ENCODE peak calls at places on chromosomes 3 and 15, in five cellular contexts. R, B, G, H and P are unnamed samples. For H3K4me1, the result is how much of the 10 kb centered on the place peaks cover.

GRCh38 chr15:38192496-38192895 is 60.1 kb upstream of the SPRED1 start:
- DNase-seq in R (no peak), B (no peak), G (no peak), H (no peak), P (no peak)

GRCh38 chr3:45558431-45558830 is 36.1 kb upstream of the LIMD1 start:
- DNase-seq in R (no peak), B (no peak), G (no peak), H (no peak), P (no peak)

GRCh38 chr3:23372296-23372695 is 169.2 kb downstream of the UBE2E2 start:
- DNase-seq in R (no peak), B (no peak), G (no peak), H (no peak), P (no peak)

GRCh38 chr3:23455775-23456174 is 252.6 kb downstream of the UBE2E2 start:
- DNase-seq in R (no peak), B (no peak), G (no peak), H (no peak), P (no peak)

GRCh38 chr3:172247525-172248274 is 200.6 kb downstream of the GHSR start:
- DNase-seq in R (no peak), B (no peak), G (no peak), H (no peak), P (no peak)

GRCh38 chr3:61627768-61628185 is 66.4 kb downstream of the PTPRG start:
- DNase-seq in R (no peak), B (no peak), G (peak), H (no peak), P (no peak)

GRCh38 chr15:88391006-88391405 is 76.2 kb downstream of the MRPL46 start:
- DNase-seq in R (no peak), B (no peak), G (no peak), H (no peak), P (no peak)

GRCh38 chr3:182252802-182253201 is 540.5 kb upstream of the ATP11B start:
- DNase-seq in R (no peak), B (no peak), G (no peak), H (no peak), P (no peak)

GRCh38 chr3:59185586-59186381 is 136.0 kb upstream of the CFAP20DC start:
- DNase-seq in R (no peak), B (no peak), G (no peak), H (peak), P (no peak)

GRCh38 chr15:83174891-83175290 is 32.7 kb downstream of the HDGFL3 start:
- DNase-seq in R (no peak), B (no peak), G (no peak), H (no peak), P (no peak)

GRCh38 chr3:187066228-187066995 is 72.9 kb downstream of the RPL39L start:
- DNase-seq in R (peak), B (peak), G (no peak), H (peak), P (no peak)

GRCh38 chr3:187063286-187064081 is 75.8 kb downstream of the RPL39L start:
- DNase-seq in R (no peak), B (no peak), G (no peak), H (peak), P (no peak)

GRCh38 chr3:187062526-187063177 is 76.6 kb downstream of the RPL39L start:
- DNase-seq in R (no peak), B (no peak), G (no peak), H (no peak), P (no peak)

GRCh38 chr3:187061748-187062147 is 77.5 kb downstream of the RPL39L start:
- DNase-seq in R (no peak), B (no peak), G (no peak), H (no peak), P (no peak)

DNA sequence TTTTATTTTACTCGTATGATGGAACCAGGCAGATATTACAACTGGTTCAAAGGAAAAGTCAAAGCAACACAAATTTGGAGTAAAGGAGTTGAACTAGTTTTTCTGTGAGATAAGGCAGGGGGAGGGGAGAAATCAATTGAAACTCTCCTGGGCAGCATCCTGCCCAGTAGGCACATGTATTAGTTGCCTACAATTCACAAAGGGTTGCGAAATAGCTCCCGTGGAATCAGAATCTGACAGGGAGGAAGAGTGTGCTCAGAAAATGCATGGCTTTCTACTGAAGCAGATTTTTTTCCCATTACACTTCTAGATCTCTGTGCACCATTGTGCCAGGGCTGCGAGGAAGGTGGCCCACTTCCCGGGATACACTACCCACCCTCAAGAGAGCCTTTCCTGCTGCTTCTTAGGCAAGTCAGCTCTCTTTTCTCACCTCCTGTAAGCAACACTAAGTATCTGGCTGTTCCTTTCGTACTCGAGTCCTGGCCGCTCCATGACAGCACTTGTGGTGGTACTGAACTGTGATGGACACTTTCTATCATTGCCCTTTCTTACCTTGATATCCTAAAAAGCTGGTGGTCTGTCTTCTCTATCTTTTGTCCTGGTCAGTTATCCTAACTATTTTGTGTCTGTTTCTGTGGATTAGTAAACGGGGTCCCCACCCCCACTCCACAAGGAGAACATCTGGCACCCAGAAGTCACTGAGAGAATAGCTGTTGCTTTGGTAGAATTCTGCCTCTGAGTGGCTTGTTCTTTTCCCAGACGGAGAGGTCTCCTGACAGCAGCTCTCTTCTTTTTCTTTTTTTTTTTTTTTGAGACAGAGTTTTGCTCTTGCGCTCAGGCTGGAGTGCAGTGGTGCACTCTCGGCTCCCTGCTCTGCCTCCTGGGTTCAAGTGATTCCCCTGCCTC is 74.8 kb downstream of the RPL39L start:
- DNase-seq in R (no peak), B (no peak), G (no peak), H (no peak), P (no peak)
- H3K4me3 ChIP-seq in R (no peak), B (no peak), G (no peak), H (no peak), P (no peak)

GRCh38 chr3:141239551-141240281 is 8.1 kb downstream of the PXYLP1 start:
- DNase-seq in R (no peak), B (no peak), G (no peak), H (no peak), P (no peak)

GRCh38 chr3:141236351-141236750 is 4.7 kb downstream of the PXYLP1 start:
- DNase-seq in R (no peak), B (no peak), G (no peak), H (no peak), P (no peak)

GRCh38 chr3:141235661-141236171 is 4.1 kb downstream of the PXYLP1 start:
- DNase-seq in R (no peak), B (no peak), G (no peak), H (peak), P (no peak)

GRCh38 chr3:141240290-141241247 is 8.9 kb downstream of the PXYLP1 start:
- DNase-seq in R (no peak), B (no peak), G (no peak), H (no peak), P (no peak)

DNA sequence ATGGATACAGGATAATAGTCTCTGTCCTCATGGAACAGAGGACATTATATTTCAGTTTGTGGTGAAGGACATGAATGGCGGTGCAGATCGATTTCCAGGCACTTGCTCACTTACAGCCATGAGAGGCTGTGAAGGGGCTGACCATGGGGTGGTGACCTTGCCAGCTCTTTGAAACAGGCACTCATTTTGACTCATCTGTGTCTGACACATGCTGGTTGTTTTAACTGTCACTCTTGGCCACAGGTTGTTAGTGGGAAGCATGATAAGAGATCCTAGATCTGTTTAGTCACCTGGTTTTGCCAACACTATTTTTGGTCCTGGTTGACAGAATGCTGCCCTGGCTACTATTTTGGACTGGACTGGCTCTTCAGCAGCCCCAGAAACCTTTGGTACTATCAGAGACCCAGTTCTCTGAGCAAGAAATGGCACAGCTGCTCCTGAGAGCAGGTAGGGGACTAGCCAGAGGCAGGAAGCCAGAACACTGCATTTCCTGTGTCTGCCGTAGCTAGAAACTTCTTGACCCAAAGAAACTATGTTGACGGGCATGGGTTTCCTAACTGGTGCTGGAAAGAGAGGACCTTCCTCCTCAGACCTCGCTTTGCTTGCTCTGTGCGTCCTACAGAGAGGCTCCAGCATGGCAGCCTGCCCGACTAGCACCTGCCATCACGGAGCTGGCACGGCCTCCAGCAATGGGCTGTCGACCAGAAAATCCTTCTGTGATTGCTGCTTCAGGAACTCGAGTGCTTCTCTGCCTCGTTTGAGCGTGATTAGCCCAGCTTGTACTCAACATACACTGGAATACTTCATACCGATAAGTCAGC is 6.3 kb downstream of the PXYLP1 start:
- DNase-seq in R (no peak), B (no peak), G (peak), H (peak), P (no peak)
- H3K4me1 ChIP-seq in R (half or more), B (under half), G (under half), H (under half), P (under half)

DNA sequence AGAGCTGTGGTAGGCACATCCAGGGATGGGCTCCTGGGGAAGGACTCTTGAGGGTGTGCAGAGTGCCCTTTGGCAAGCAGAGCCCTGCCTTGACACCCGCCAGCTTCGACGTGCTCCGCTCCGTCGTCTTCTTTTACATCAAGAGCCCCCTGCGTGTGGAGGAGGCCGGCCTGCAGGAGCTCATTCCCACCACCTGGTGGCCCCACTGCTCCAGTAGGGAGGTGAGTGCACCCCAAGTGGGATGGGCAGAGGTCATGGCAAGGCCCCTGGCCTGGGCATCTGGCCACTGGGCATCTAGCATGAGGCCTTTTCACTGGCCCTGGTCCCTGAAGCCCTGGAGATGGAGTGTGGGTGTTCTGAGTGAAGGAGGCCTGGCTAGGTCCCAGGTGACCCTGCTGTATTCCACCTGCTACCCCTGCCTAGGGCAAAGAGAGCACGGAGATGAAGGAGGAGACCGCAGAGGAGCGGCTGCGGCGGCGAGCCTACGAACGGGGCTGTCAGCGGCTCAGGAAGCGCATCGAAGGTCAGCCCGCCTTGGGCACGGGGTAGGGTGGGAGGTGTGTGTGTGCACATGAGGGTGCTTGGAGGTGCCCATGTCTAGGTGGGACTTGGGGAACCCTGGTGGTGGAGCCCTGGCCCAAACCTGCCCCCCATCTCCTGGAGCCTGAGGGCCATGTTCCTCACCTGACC is 12.2 kb downstream of the RNF123 start:
- DNase-seq in R (no peak), B (peak), G (no peak), H (peak), P (no peak)
- TF ChIP-seq CTCF in R (no peak), B (peak), G (peak), H (peak), P (no peak)

GRCh38 chr3:37730383-37730782 is 131.3 kb upstream of the CTDSPL start:
- DNase-seq in R (no peak), B (no peak), G (no peak), H (no peak), P (no peak)
- H3K4me3 ChIP-seq in R (no peak), B (no peak), G (no peak), H (no peak), P (no peak)

GRCh38 chr3:123655400-123655799 is 70.5 kb upstream of the HACD2 start:
- DNase-seq in R (no peak), B (no peak), G (no peak), H (no peak), P (no peak)

GRCh38 chr3:123656691-123657090 is 71.8 kb upstream of the HACD2 start:
- DNase-seq in R (no peak), B (peak), G (no peak), H (no peak), P (peak)

GRCh38 chr3:123657111-123657510 is 72.3 kb upstream of the HACD2 start:
- DNase-seq in R (no peak), B (no peak), G (no peak), H (no peak), P (no peak)

GRCh38 chr3:123657578-123657977 is 72.7 kb upstream of the HACD2 start:
- DNase-seq in R (no peak), B (no peak), G (no peak), H (no peak), P (peak)

GRCh38 chr3:123656241-123656640 is 71.4 kb upstream of the HACD2 start:
- DNase-seq in R (no peak), B (no peak), G (no peak), H (no peak), P (no peak)
- H3K4me1 ChIP-seq in R (under half), B (under half), G (under half), H (under half), P (under half)

GRCh38 chr3:12578742-12579141 is 21.9 kb downstream of the MKRN2 start:
- DNase-seq in R (no peak), B (no peak), G (no peak), H (no peak), P (no peak)
- TF ChIP-seq CTCF in R (peak), B (peak), G (no peak), H (peak), P (no peak)

GRCh38 chr3:123068227-123069020 is 1.6 kb downstream of the PDIA5 start:
- DNase-seq in R (no peak), B (no peak), G (no peak), H (no peak), P (no peak)

GRCh38 chr3:123066896-123067688 is at the start of gene PDIA5:
- DNase-seq in R (peak), B (peak), G (peak), H (peak), P (peak)

GRCh38 chr3:123067689-123068226 is 933 bp downstream of the PDIA5 start:
- DNase-seq in R (no peak), B (no peak), G (no peak), H (no peak), P (peak)

GRCh38 chr3:123064914-123065313 is 1.9 kb upstream of the PDIA5 start:
- DNase-seq in R (no peak), B (no peak), G (no peak), H (no peak), P (no peak)

GRCh38 chr3:123066599-123066895 is 278 bp upstream of the PDIA5 start:
- DNase-seq in R (no peak), B (no peak), G (no peak), H (no peak), P (no peak)
- H3K4me3 ChIP-seq in R (peak), B (peak), G (peak), H (peak), P (no peak)

DNA sequence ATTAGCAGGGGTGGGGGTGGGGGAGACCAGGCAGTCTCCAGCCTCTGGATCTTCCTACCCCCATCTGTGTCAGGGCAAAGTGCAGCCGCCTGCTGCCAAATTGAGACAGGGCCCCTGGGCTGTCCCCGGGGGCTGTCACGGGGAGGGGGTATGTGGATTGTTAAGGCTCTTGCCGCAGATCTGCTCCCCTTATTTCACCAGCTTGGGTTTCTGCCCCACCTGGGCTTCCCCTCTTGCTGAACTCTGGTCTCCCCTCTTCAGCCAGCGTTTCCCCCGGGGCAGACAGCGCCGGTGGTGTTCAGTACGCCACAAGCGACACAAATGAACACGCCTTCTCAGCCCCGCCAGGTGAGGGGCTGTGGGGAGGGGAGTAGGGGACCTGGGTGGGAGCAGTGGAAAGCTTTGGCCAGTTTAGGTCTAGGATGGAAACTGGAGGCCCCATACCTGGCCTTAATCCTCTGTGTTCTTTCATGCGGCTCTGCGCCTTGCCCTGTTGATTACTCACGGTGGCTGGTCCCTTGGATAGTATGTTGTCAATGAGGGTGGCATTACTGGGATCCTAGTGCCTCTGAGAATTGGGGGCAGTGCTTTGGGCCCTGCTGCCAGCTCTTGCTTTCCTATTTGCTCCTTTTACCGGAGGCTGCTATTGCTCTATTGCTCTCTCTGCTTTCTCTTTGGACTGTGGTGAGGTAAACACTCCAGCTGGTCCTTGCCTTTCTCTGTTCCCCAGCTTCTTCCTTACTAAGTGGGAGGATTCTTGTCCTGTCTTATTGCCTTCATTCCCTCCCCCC is 1.7 kb downstream of the EIF4G1 start:
- DNase-seq in R (no peak), B (peak), G (peak), H (no peak), P (peak)
- H3K4me1 ChIP-seq in R (under half), B (under half), G (under half), H (under half), P (under half)

DNA sequence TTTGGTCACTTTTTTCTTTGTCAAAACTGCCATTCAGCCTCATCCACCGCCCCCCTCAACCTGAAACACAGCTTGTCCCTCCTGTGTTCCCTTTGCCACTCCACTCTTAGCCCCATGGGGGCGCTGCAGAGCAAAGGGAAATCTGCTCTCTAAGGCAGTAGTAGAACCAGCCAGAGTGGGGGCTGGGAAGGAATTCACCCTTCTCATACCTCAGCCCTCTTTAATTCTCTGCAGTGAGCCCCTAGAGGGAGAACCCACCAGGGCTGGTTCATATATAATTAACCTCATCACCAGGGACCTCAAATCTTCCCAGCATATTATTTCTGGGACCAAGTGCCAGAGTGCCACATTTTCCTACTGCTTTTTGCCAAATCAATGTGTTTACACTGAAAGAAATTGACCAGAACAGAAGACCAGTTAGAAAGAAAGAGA is 2.8 kb upstream of the BCL6 start:
- DNase-seq in R (peak), B (peak), G (peak), H (peak), P (peak)
- TF ChIP-seq CTCF in R (peak), B (peak), G (peak), H (peak), P (peak)

GRCh38 chr3:169894110-169894509 is 17.3 kb upstream of the SAMD7 start:
- DNase-seq in R (no peak), B (no peak), G (no peak), H (no peak), P (no peak)
- H3K4me3 ChIP-seq in R (no peak), B (no peak), G (no peak), H (no peak), P (no peak)